ENCODE peak calls at places on chromosome 11, in seven cellular contexts. One of them, this sample, is unnamed. For H3K4me1 and H3K9me3, the result is how much of the 10 kb centered on the place peaks cover.

GRCh38 chr11:44709966-44710365 is 16.8 kb upstream of the TSPAN18 start:
- DNase-seq in HCT116: no peak
- DNase-seq in keratinocyte: no peak
- DNase-seq in H9: no peak
- DNase-seq in GM23248: peak
- DNase-seq in IMR-90: peak
- DNase-seq in neural progenitor cell: no peak
- DNase-seq in this sample: no peak

GRCh38 chr11:14189874-14190273 is 169.1 kb downstream of the RRAS2 start:
- DNase-seq in HCT116: no peak
- DNase-seq in keratinocyte: no peak
- DNase-seq in H9: no peak
- DNase-seq in GM23248: peak
- DNase-seq in IMR-90: no peak
- DNase-seq in neural progenitor cell: no peak
- DNase-seq in this sample: no peak

GRCh38 chr11:27354359-27354965 is 8.6 kb downstream of the CCDC34 start:
- DNase-seq in HCT116: no peak
- DNase-seq in keratinocyte: no peak
- DNase-seq in H9: no peak
- DNase-seq in GM23248: no peak
- DNase-seq in IMR-90: no peak
- DNase-seq in neural progenitor cell: no peak
- DNase-seq in this sample: no peak

GRCh38 chr11:110855246-110855645 is 143.0 kb upstream of the ARHGAP20 start:
- DNase-seq in HCT116: no peak
- DNase-seq in keratinocyte: no peak
- DNase-seq in H9: no peak
- DNase-seq in GM23248: peak
- DNase-seq in IMR-90: no peak
- DNase-seq in neural progenitor cell: no peak
- DNase-seq in this sample: no peak

GRCh38 chr11:70755410-70756158 is 357.3 kb downstream of the CTTN start:
- DNase-seq in HCT116: peak
- DNase-seq in keratinocyte: no peak
- DNase-seq in H9: peak
- DNase-seq in GM23248: peak
- DNase-seq in IMR-90: peak
- DNase-seq in neural progenitor cell: peak
- DNase-seq in this sample: peak

GRCh38 chr11:30917859-30918478 is 331.8 kb upstream of the MPPED2 start:
- DNase-seq in HCT116: peak
- DNase-seq in keratinocyte: no peak
- DNase-seq in H9: no peak
- DNase-seq in GM23248: peak
- DNase-seq in IMR-90: peak
- DNase-seq in neural progenitor cell: peak
- DNase-seq in this sample: no peak

GRCh38 chr11:46369458-46370152 is 11.9 kb upstream of the MDK start:
- DNase-seq in HCT116: peak
- DNase-seq in keratinocyte: no peak
- DNase-seq in H9: peak
- DNase-seq in GM23248: peak
- DNase-seq in IMR-90: peak
- DNase-seq in neural progenitor cell: peak
- DNase-seq in this sample: peak

GRCh38 chr11:103700605-103701004 is 335.8 kb upstream of the DDI1 start:
- DNase-seq in HCT116: no peak
- DNase-seq in keratinocyte: no peak
- DNase-seq in H9: no peak
- DNase-seq in GM23248: peak
- DNase-seq in IMR-90: peak
- DNase-seq in neural progenitor cell: no peak
- DNase-seq in this sample: no peak

GRCh38 chr11:12434255-12434654 is 56.9 kb downstream of the PARVA start:
- DNase-seq in HCT116: no peak
- DNase-seq in keratinocyte: no peak
- DNase-seq in H9: no peak
- DNase-seq in GM23248: peak
- DNase-seq in IMR-90: peak
- DNase-seq in neural progenitor cell: no peak
- DNase-seq in this sample: no peak

GRCh38 chr11:63854696-63855095 is 15.8 kb downstream of the MARK2 start:
- DNase-seq in HCT116: no peak
- DNase-seq in keratinocyte: no peak
- DNase-seq in H9: no peak
- DNase-seq in GM23248: no peak
- DNase-seq in IMR-90: no peak
- DNase-seq in neural progenitor cell: no peak
- DNase-seq in this sample: no peak

GRCh38 chr11:39990413-39990812 is 1469.0 kb downstream of the LRRC4C start:
- DNase-seq in HCT116: no peak
- DNase-seq in keratinocyte: no peak
- DNase-seq in H9: no peak
- DNase-seq in GM23248: no peak
- DNase-seq in IMR-90: no peak
- DNase-seq in neural progenitor cell: no peak
- DNase-seq in this sample: no peak

GRCh38 chr11:117045956-117046355 is 52.3 kb downstream of the SIK3 start:
- DNase-seq in HCT116: no peak
- DNase-seq in keratinocyte: no peak
- DNase-seq in H9: no peak
- DNase-seq in GM23248: peak
- DNase-seq in IMR-90: no peak
- DNase-seq in neural progenitor cell: no peak
- DNase-seq in this sample: no peak

GRCh38 chr11:33869511-33870422 is 22.1 kb downstream of the LMO2 start:
- DNase-seq in HCT116: no peak
- DNase-seq in keratinocyte: no peak
- DNase-seq in H9: peak
- DNase-seq in GM23248: peak
- DNase-seq in IMR-90: peak
- DNase-seq in neural progenitor cell: peak
- DNase-seq in this sample: peak

DNA sequence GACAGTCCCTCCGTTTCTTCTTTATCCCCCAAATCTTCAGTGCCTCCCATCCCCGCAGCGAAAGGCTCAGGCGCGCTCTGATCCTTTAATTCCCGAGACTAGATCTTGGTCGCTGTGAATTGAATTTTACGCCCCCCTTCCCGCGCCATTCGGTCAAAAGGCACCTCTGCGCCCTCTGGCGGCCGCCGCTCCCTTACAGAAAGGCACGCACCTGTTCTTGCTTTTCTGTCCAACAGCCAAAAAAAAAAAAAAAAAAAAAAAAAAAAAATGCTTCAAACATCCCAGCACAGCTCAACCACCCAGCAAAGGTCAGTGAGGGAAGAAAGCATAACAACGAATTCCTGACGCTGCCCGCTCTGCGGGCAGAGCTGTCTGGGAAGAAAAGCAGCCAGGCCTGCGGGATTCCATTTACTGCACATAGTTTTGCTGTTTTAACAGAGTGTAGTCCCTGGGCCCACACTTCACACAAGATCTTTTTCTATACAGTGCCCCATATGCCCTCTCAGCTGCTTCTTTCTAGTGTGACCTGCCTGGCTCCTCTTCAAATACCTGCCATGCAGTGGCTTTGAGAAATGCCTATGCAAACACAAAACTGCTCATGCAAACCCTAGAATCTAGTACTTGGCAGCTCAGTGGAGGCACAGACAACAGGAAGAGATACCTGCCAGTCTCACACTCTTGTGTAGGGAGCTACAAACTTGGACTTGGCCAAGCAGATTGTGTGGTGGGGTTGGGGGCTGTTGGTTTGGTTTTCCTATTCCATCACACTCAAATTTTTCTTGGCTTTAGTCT is 1.3 kb upstream of the ESAM start:
- DNase-seq in HCT116: peak
- DNase-seq in keratinocyte: no peak
- DNase-seq in H9: peak
- DNase-seq in GM23248: peak
- DNase-seq in IMR-90: peak
- DNase-seq in neural progenitor cell: peak
- DNase-seq in this sample: peak
- H3K9ac ChIP-seq in HCT116: peak
- H3K9ac ChIP-seq in keratinocyte: no peak
- H3K9ac ChIP-seq in H9: no peak
- H3K9ac ChIP-seq in GM23248: peak
- H3K9ac ChIP-seq in IMR-90: no peak
- H3K9ac ChIP-seq in neural progenitor cell: no peak
- H3K9ac ChIP-seq in this sample: no peak

GRCh38 chr11:77423624-77424023 is 50.3 kb downstream of the PAK1 start:
- DNase-seq in HCT116: no peak
- DNase-seq in keratinocyte: no peak
- DNase-seq in H9: no peak
- DNase-seq in GM23248: no peak
- DNase-seq in IMR-90: no peak
- DNase-seq in neural progenitor cell: no peak
- DNase-seq in this sample: no peak
- H3K4me1 ChIP-seq in HCT116: under half
- H3K4me1 ChIP-seq in keratinocyte: under half
- H3K4me1 ChIP-seq in H9: under half
- H3K4me1 ChIP-seq in GM23248: under half
- H3K4me1 ChIP-seq in IMR-90: under half
- H3K4me1 ChIP-seq in neural progenitor cell: under half
- H3K4me1 ChIP-seq in this sample: under half

GRCh38 chr11:74871037-74871436 is 77.9 kb downstream of the XRRA1 start:
- DNase-seq in HCT116: no peak
- DNase-seq in keratinocyte: no peak
- DNase-seq in H9: no peak
- DNase-seq in GM23248: no peak
- DNase-seq in IMR-90: no peak
- DNase-seq in neural progenitor cell: no peak
- DNase-seq in this sample: no peak

GRCh38 chr11:74866557-74866956 is 82.3 kb downstream of the XRRA1 start:
- DNase-seq in HCT116: no peak
- DNase-seq in keratinocyte: no peak
- DNase-seq in H9: no peak
- DNase-seq in GM23248: no peak
- DNase-seq in IMR-90: no peak
- DNase-seq in neural progenitor cell: no peak
- DNase-seq in this sample: no peak

GRCh38 chr11:74870485-74870884 is 78.4 kb downstream of the XRRA1 start:
- DNase-seq in HCT116: peak
- DNase-seq in keratinocyte: no peak
- DNase-seq in H9: no peak
- DNase-seq in GM23248: peak
- DNase-seq in IMR-90: peak
- DNase-seq in neural progenitor cell: peak
- DNase-seq in this sample: peak
- H3K9me3 ChIP-seq in HCT116: under half
- H3K9me3 ChIP-seq in keratinocyte: under half
- H3K9me3 ChIP-seq in H9: under half
- H3K9me3 ChIP-seq in GM23248: under half
- H3K9me3 ChIP-seq in IMR-90: under half
- H3K9me3 ChIP-seq in neural progenitor cell: under half
- H3K9me3 ChIP-seq in this sample: half or more

GRCh38 chr11:87548797-87549196 is 511.1 kb downstream of the TMEM135 start:
- DNase-seq in HCT116: no peak
- DNase-seq in keratinocyte: no peak
- DNase-seq in H9: no peak
- DNase-seq in GM23248: no peak
- DNase-seq in IMR-90: no peak
- DNase-seq in neural progenitor cell: no peak
- DNase-seq in this sample: no peak
- H3K9ac ChIP-seq in HCT116: no peak
- H3K9ac ChIP-seq in keratinocyte: no peak
- H3K9ac ChIP-seq in H9: no peak
- H3K9ac ChIP-seq in GM23248: no peak
- H3K9ac ChIP-seq in IMR-90: no peak
- H3K9ac ChIP-seq in neural progenitor cell: no peak
- H3K9ac ChIP-seq in this sample: no peak

DNA sequence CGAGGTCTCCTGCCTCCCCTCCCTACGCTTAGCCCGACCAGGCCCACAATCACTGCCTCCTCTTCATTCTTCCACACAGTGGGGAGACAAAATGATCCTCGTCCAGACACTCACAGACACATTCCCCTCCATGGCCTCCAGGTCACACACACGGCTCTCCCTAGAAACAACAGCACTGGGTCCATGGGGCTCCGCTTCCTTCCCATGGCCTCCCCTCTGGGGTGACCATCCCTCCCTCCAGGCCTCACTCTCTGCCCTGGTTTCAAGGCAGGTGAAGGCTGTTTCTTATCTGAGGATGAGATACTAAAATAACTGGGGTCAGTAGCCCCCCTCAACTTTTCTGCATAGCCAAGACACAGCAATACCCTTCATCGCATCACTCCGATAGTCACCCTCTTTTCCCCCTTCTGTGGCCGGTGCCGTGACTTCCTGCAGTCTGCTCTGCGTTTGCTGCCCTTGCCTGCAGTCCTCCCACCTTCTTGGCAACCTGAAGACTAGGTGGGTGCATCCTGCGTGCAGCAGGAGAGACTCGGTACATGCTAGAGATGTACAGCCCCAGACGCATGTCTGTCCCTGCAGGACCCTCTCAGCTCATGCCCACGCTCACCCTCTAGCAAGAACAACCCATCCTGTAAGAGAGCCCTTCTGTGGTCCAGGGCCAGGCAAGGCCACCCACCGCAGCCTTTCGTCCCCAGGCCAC is 55.8 kb downstream of the CD6 start:
- DNase-seq in HCT116: no peak
- DNase-seq in keratinocyte: no peak
- DNase-seq in H9: no peak
- DNase-seq in GM23248: no peak
- DNase-seq in IMR-90: no peak
- DNase-seq in neural progenitor cell: no peak
- DNase-seq in this sample: no peak
- H3K4me1 ChIP-seq in HCT116: under half
- H3K4me1 ChIP-seq in keratinocyte: under half
- H3K4me1 ChIP-seq in H9: under half
- H3K4me1 ChIP-seq in GM23248: under half
- H3K4me1 ChIP-seq in IMR-90: under half
- H3K4me1 ChIP-seq in neural progenitor cell: under half
- H3K4me1 ChIP-seq in this sample: under half

GRCh38 chr11:2649400-2649799 is 50.4 kb downstream of the KCNQ1OT1 start:
- DNase-seq in HCT116: no peak
- DNase-seq in keratinocyte: no peak
- DNase-seq in H9: no peak
- DNase-seq in GM23248: no peak
- DNase-seq in IMR-90: no peak
- DNase-seq in neural progenitor cell: no peak
- DNase-seq in this sample: no peak
- H3K9me3 ChIP-seq in HCT116: under half
- H3K9me3 ChIP-seq in keratinocyte: under half
- H3K9me3 ChIP-seq in H9: half or more
- H3K9me3 ChIP-seq in GM23248: under half
- H3K9me3 ChIP-seq in IMR-90: half or more
- H3K9me3 ChIP-seq in neural progenitor cell: under half
- H3K9me3 ChIP-seq in this sample: half or more

This sample was measured in endodermal cell.